ENCODE peak calls at places on chromosomes 16 and 17, in six cellular contexts. G, R, J, X, H and B are unnamed samples.

GRCh38 chr16:74585846-74586392 is 21.0 kb downstream of the GLG1 start:
- DNase-seq in G (no peak), R (no peak), J (no peak), X (no peak), H (no peak), B (no peak)

GRCh38 chr16:65010136-65010535 is 111.7 kb downstream of the CDH11 start:
- DNase-seq in G (no peak), R (no peak), J (peak), X (no peak), H (no peak), B (no peak)

GRCh38 chr16:83744521-83744981 is 63.2 kb upstream of the HSBP1 start:
- DNase-seq in G (peak), R (no peak), J (peak), X (peak), H (no peak), B (peak)

GRCh38 chr17:77471984-77472836 is 331.4 kb downstream of the SEC14L1 start:
- DNase-seq in G (no peak), R (no peak), J (peak), X (peak), H (no peak), B (peak)

GRCh38 chr16:30065943-30066881 is 652 bp downstream of the ALDOA start:
- DNase-seq in G (no peak), R (no peak), J (no peak), X (peak), H (no peak), B (peak)

GRCh38 chr17:55324296-55324978 is 59.7 kb downstream of the HLF start:
- DNase-seq in G (no peak), R (no peak), J (no peak), X (no peak), H (no peak), B (no peak)

GRCh38 chr16:81164481-81164880 is 68.3 kb upstream of the GCSH start:
- DNase-seq in G (no peak), R (no peak), J (no peak), X (peak), H (no peak), B (no peak)

GRCh38 chr16:82990155-82990554 is 363.4 kb downstream of the CDH13 start:
- DNase-seq in G (no peak), R (no peak), J (no peak), X (no peak), H (no peak), B (no peak)

GRCh38 chr16:68090109-68090508 is 4.9 kb downstream of the NFATC3 start:
- DNase-seq in G (no peak), R (no peak), J (no peak), X (no peak), H (no peak), B (no peak)